ENCODE peak calls at places on chromosomes 3 and 15, in six cellular contexts. One of them, this sample, is unnamed.

GRCh38 chr3:8607285-8608040 is 37.1 kb downstream of the SSUH2 start:
- DNase-seq in neuronal stem cell: peak
- DNase-seq in IMR-90: peak
- DNase-seq in mesenchymal stem cell: peak
- DNase-seq in mesendoderm: peak
- DNase-seq in H1: no peak
- DNase-seq in this sample: peak

GRCh38 chr3:116614795-116615362 is 94.7 kb upstream of the TUSC7 start:
- DNase-seq in neuronal stem cell: no peak
- DNase-seq in IMR-90: peak
- DNase-seq in mesenchymal stem cell: peak
- DNase-seq in mesendoderm: peak
- DNase-seq in H1: no peak
- DNase-seq in this sample: no peak

GRCh38 chr3:8900065-8900464 is 63.2 kb downstream of the RAD18 start:
- DNase-seq in neuronal stem cell: no peak
- DNase-seq in IMR-90: peak
- DNase-seq in mesenchymal stem cell: peak
- DNase-seq in mesendoderm: no peak
- DNase-seq in H1: no peak
- DNase-seq in this sample: no peak

GRCh38 chr15:71817351-71817750 is 7.0 kb downstream of the NR2E3 start:
- DNase-seq in neuronal stem cell: no peak
- DNase-seq in IMR-90: no peak
- DNase-seq in mesenchymal stem cell: no peak
- DNase-seq in mesendoderm: no peak
- DNase-seq in H1: no peak
- DNase-seq in this sample: no peak

GRCh38 chr15:86229306-86229705 is 149.6 kb downstream of the AGBL1 start:
- DNase-seq in neuronal stem cell: no peak
- DNase-seq in IMR-90: no peak
- DNase-seq in mesenchymal stem cell: no peak
- DNase-seq in mesendoderm: peak
- DNase-seq in H1: no peak
- DNase-seq in this sample: no peak

GRCh38 chr3:128973988-128974564 is 19.8 kb downstream of the CFAP92 start:
- DNase-seq in neuronal stem cell: no peak
- DNase-seq in IMR-90: no peak
- DNase-seq in mesenchymal stem cell: no peak
- DNase-seq in mesendoderm: no peak
- DNase-seq in H1: no peak
- DNase-seq in this sample: no peak

GRCh38 chr3:46370784-46371183 is at the start of gene CCR5:
- DNase-seq in neuronal stem cell: no peak
- DNase-seq in IMR-90: no peak
- DNase-seq in mesenchymal stem cell: no peak
- DNase-seq in mesendoderm: no peak
- DNase-seq in H1: no peak
- DNase-seq in this sample: no peak

GRCh38 chr3:52232279-52233107 is 6.5 kb downstream of the TWF2 start:
- DNase-seq in neuronal stem cell: no peak
- DNase-seq in IMR-90: no peak
- DNase-seq in mesenchymal stem cell: no peak
- DNase-seq in mesendoderm: no peak
- DNase-seq in H1: no peak
- DNase-seq in this sample: peak

GRCh38 chr3:99866167-99866810 is 48.6 kb downstream of the CMSS1 start:
- DNase-seq in neuronal stem cell: no peak
- DNase-seq in IMR-90: peak
- DNase-seq in mesenchymal stem cell: peak
- DNase-seq in mesendoderm: no peak
- DNase-seq in H1: no peak
- DNase-seq in this sample: no peak

GRCh38 chr15:38002883-38003477 is 68.5 kb downstream of the TMCO5A start:
- DNase-seq in neuronal stem cell: peak
- DNase-seq in IMR-90: peak
- DNase-seq in mesenchymal stem cell: peak
- DNase-seq in mesendoderm: peak
- DNase-seq in H1: peak
- DNase-seq in this sample: peak

GRCh38 chr3:155131104-155131503 is 51.0 kb downstream of the MME start:
- DNase-seq in neuronal stem cell: no peak
- DNase-seq in IMR-90: peak
- DNase-seq in mesenchymal stem cell: peak
- DNase-seq in mesendoderm: no peak
- DNase-seq in H1: no peak
- DNase-seq in this sample: no peak

GRCh38 chr3:152772622-152773021 is 62.3 kb upstream of the P2RY1 start:
- DNase-seq in neuronal stem cell: no peak
- DNase-seq in IMR-90: no peak
- DNase-seq in mesenchymal stem cell: no peak
- DNase-seq in mesendoderm: no peak
- DNase-seq in H1: no peak
- DNase-seq in this sample: no peak

GRCh38 chr15:61951949-61952348 is 108.3 kb downstream of the VPS13C start:
- DNase-seq in neuronal stem cell: no peak
- DNase-seq in IMR-90: peak
- DNase-seq in mesenchymal stem cell: peak
- DNase-seq in mesendoderm: no peak
- DNase-seq in H1: no peak
- DNase-seq in this sample: no peak

GRCh38 chr3:173652093-173652492 is 254.5 kb downstream of the NLGN1 start:
- DNase-seq in neuronal stem cell: no peak
- DNase-seq in IMR-90: peak
- DNase-seq in mesenchymal stem cell: peak
- DNase-seq in mesendoderm: no peak
- DNase-seq in H1: no peak
- DNase-seq in this sample: no peak

GRCh38 chr15:28191832-28192231 is 92.7 kb upstream of the OCA2 start:
- DNase-seq in neuronal stem cell: peak
- DNase-seq in IMR-90: peak
- DNase-seq in mesenchymal stem cell: peak
- DNase-seq in mesendoderm: peak
- DNase-seq in H1: no peak
- DNase-seq in this sample: peak

GRCh38 chr15:41840673-41841072 is 2.0 kb downstream of the PLA2G4B start:
- DNase-seq in neuronal stem cell: no peak
- DNase-seq in IMR-90: no peak
- DNase-seq in mesenchymal stem cell: no peak
- DNase-seq in mesendoderm: no peak
- DNase-seq in H1: no peak
- DNase-seq in this sample: no peak

GRCh38 chr15:88029696-88030095 is 226.8 kb downstream of the NTRK3 start:
- DNase-seq in neuronal stem cell: peak
- DNase-seq in IMR-90: no peak
- DNase-seq in mesenchymal stem cell: no peak
- DNase-seq in mesendoderm: no peak
- DNase-seq in H1: no peak
- DNase-seq in this sample: no peak

GRCh38 chr15:90261811-90262210 is 3.7 kb upstream of the NGRN start:
- DNase-seq in neuronal stem cell: no peak
- DNase-seq in IMR-90: peak
- DNase-seq in mesenchymal stem cell: peak
- DNase-seq in mesendoderm: no peak
- DNase-seq in H1: no peak
- DNase-seq in this sample: no peak

GRCh38 chr15:74422723-74423442 is 10.9 kb downstream of the SEMA7A start:
- DNase-seq in neuronal stem cell: no peak
- DNase-seq in IMR-90: peak
- DNase-seq in mesenchymal stem cell: peak
- DNase-seq in mesendoderm: peak
- DNase-seq in H1: peak
- DNase-seq in this sample: peak

GRCh38 chr15:86278586-86278985 is 198.9 kb downstream of the AGBL1 start:
- DNase-seq in neuronal stem cell: no peak
- DNase-seq in IMR-90: no peak
- DNase-seq in mesenchymal stem cell: no peak
- DNase-seq in mesendoderm: no peak
- DNase-seq in H1: no peak
- DNase-seq in this sample: no peak

GRCh38 chr3:132198601-132199000 is 118.6 kb upstream of the ACP3 start:
- DNase-seq in neuronal stem cell: no peak
- DNase-seq in IMR-90: no peak
- DNase-seq in mesenchymal stem cell: no peak
- DNase-seq in mesendoderm: no peak
- DNase-seq in H1: no peak
- DNase-seq in this sample: no peak

GRCh38 chr15:62212746-62213145 is 47.7 kb upstream of the C2CD4B start:
- DNase-seq in neuronal stem cell: no peak
- DNase-seq in IMR-90: no peak
- DNase-seq in mesenchymal stem cell: no peak
- DNase-seq in mesendoderm: no peak
- DNase-seq in H1: no peak
- DNase-seq in this sample: no peak

GRCh38 chr3:78665776-78666457 is 1101.9 kb downstream of the ROBO1 start:
- DNase-seq in neuronal stem cell: no peak
- DNase-seq in IMR-90: no peak
- DNase-seq in mesenchymal stem cell: no peak
- DNase-seq in mesendoderm: peak
- DNase-seq in H1: no peak
- DNase-seq in this sample: no peak

GRCh38 chr3:49903451-49904424 is at the start of gene MST1R:
- DNase-seq in neuronal stem cell: peak
- DNase-seq in IMR-90: no peak
- DNase-seq in mesenchymal stem cell: peak
- DNase-seq in mesendoderm: peak
- DNase-seq in H1: peak
- DNase-seq in this sample: peak

DNA sequence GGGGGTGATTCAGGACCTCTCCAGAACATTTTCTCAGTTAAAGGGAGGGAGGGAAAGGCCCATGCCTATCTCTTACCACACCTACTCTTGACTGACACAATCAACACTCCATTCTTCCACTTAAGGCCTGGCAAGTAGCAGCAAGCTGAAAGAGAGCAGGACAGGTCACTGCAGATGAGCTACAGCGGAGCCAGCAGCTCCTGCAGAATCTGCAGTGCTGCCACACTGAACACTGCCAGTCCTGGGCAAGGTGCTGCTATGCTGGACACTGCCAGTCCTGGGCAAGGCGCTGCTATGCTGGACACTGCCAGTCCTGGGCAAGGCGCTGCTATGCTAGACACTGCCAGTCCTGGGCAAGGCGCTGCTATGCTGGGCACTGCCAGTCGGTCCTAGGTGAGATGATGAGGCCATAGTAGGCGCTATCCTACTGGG is 143.7 kb downstream of the MYLK start:
- DNase-seq in neuronal stem cell: no peak
- DNase-seq in IMR-90: no peak
- DNase-seq in mesenchymal stem cell: no peak
- DNase-seq in mesendoderm: no peak
- DNase-seq in H1: no peak
- DNase-seq in this sample: no peak
- H3K9ac ChIP-seq in neuronal stem cell: peak
- H3K9ac ChIP-seq in IMR-90: peak
- H3K9ac ChIP-seq in mesenchymal stem cell: peak
- H3K9ac ChIP-seq in mesendoderm: no peak
- H3K9ac ChIP-seq in H1: no peak
- H3K9ac ChIP-seq in this sample: no peak

GRCh38 chr3:31403197-31403596 is 129.5 kb upstream of the STT3B start:
- DNase-seq in neuronal stem cell: no peak
- DNase-seq in IMR-90: no peak
- DNase-seq in mesenchymal stem cell: no peak
- DNase-seq in mesendoderm: no peak
- DNase-seq in H1: no peak
- DNase-seq in this sample: no peak

GRCh38 chr3:31402118-31402517 is 130.6 kb upstream of the STT3B start:
- DNase-seq in neuronal stem cell: no peak
- DNase-seq in IMR-90: no peak
- DNase-seq in mesenchymal stem cell: peak
- DNase-seq in mesendoderm: no peak
- DNase-seq in H1: no peak
- DNase-seq in this sample: no peak

GRCh38 chr3:31406901-31407300 is 125.8 kb upstream of the STT3B start:
- DNase-seq in neuronal stem cell: no peak
- DNase-seq in IMR-90: no peak
- DNase-seq in mesenchymal stem cell: no peak
- DNase-seq in mesendoderm: no peak
- DNase-seq in H1: no peak
- DNase-seq in this sample: no peak

GRCh38 chr3:31405515-31405914 is 127.2 kb upstream of the STT3B start:
- DNase-seq in neuronal stem cell: no peak
- DNase-seq in IMR-90: no peak
- DNase-seq in mesenchymal stem cell: no peak
- DNase-seq in mesendoderm: peak
- DNase-seq in H1: no peak
- DNase-seq in this sample: no peak

GRCh38 chr3:31404871-31405270 is 127.9 kb upstream of the STT3B start:
- DNase-seq in neuronal stem cell: no peak
- DNase-seq in IMR-90: no peak
- DNase-seq in mesenchymal stem cell: no peak
- DNase-seq in mesendoderm: no peak
- DNase-seq in H1: no peak
- DNase-seq in this sample: no peak
- H2BK15ac ChIP-seq in neuronal stem cell: no peak
- H2BK15ac ChIP-seq in IMR-90: no peak
- H2BK15ac ChIP-seq in mesenchymal stem cell: no peak
- H2BK15ac ChIP-seq in mesendoderm: no peak
- H2BK15ac ChIP-seq in H1: no peak
- H2BK15ac ChIP-seq in this sample: no peak

GRCh38 chr3:15858547-15859506 is 61.0 kb upstream of the ANKRD28 start:
- DNase-seq in neuronal stem cell: peak
- DNase-seq in IMR-90: no peak
- DNase-seq in mesenchymal stem cell: peak
- DNase-seq in mesendoderm: peak
- DNase-seq in H1: no peak
- DNase-seq in this sample: peak
- H3K9ac ChIP-seq in neuronal stem cell: peak
- H3K9ac ChIP-seq in IMR-90: peak
- H3K9ac ChIP-seq in mesenchymal stem cell: peak
- H3K9ac ChIP-seq in mesendoderm: peak
- H3K9ac ChIP-seq in H1: peak
- H3K9ac ChIP-seq in this sample: peak

GRCh38 chr15:30791776-30792175 is 111.9 kb upstream of the FAN1 start:
- DNase-seq in neuronal stem cell: no peak
- DNase-seq in IMR-90: no peak
- DNase-seq in mesenchymal stem cell: no peak
- DNase-seq in mesendoderm: no peak
- DNase-seq in H1: no peak
- DNase-seq in this sample: no peak

GRCh38 chr15:30791239-30791638 is 112.5 kb upstream of the FAN1 start:
- DNase-seq in neuronal stem cell: no peak
- DNase-seq in IMR-90: no peak
- DNase-seq in mesenchymal stem cell: no peak
- DNase-seq in mesendoderm: peak
- DNase-seq in H1: no peak
- DNase-seq in this sample: peak

GRCh38 chr15:30788595-30788994 is 115.1 kb upstream of the FAN1 start:
- DNase-seq in neuronal stem cell: no peak
- DNase-seq in IMR-90: no peak
- DNase-seq in mesenchymal stem cell: no peak
- DNase-seq in mesendoderm: no peak
- DNase-seq in H1: no peak
- DNase-seq in this sample: no peak

DNA sequence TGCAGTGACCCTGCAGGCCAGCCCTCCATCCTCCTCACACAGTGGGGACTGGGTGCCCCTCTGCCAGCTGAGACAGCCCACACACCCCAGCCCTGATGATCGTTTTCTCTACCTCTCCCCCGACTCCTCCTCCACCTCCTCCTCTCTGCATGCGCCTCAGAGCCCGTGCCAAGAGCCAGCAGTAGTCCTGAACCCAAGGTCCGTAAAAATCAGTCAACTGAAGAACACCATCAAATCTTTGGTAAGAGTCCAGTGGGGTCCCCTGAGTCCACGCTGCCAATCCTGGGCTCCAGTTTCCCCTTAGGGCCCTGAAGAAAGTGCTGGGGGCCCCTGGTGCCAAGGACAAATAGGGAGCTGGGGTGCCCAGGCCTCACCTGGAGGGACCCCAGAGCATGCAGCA is 109.3 kb upstream of the FAN1 start:
- DNase-seq in neuronal stem cell: no peak
- DNase-seq in IMR-90: no peak
- DNase-seq in mesenchymal stem cell: no peak
- DNase-seq in mesendoderm: no peak
- DNase-seq in H1: no peak
- DNase-seq in this sample: no peak
- H2BK15ac ChIP-seq in neuronal stem cell: no peak
- H2BK15ac ChIP-seq in IMR-90: no peak
- H2BK15ac ChIP-seq in mesenchymal stem cell: no peak
- H2BK15ac ChIP-seq in mesendoderm: no peak
- H2BK15ac ChIP-seq in H1: no peak
- H2BK15ac ChIP-seq in this sample: no peak